ENCODE peak calls at places on chromosomes 5 and 9, in eight cellular contexts. E, U, L, P, I, F, J and H are unnamed samples.

GRCh38 chr5:116506448-116506847 is 68.2 kb downstream of the SEMA6A start:
- DNase-seq in L (no peak), I (no peak), U (no peak), F (no peak), J (no peak), P (no peak), E (no peak), H (no peak)

GRCh38 chr5:95761771-95762680 is 30.9 kb downstream of the RHOBTB3 start:
- DNase-seq in J (no peak), I (no peak), E (no peak), L (peak; percentile 70), F (no peak), U (no peak), P (no peak), H (peak; percentile 67)

GRCh38 chr5:61322738-61323429 is 9.2 kb upstream of the ZSWIM6 start:
- DNase-seq in L (no peak), F (no peak), E (no peak), I (no peak), J (no peak), P (no peak), U (peak; percentile 7), H (no peak)

GRCh38 chr5:43041669-43042175 is 1.6 kb upstream of the ANXA2R start:
- DNase-seq in P (peak; percentile 59), E (no peak), J (no peak), U (peak; percentile 74), I (no peak), L (peak; percentile 89), F (no peak), H (no peak)

GRCh38 chr9:19699757-19700156 is 89.1 kb downstream of the SLC24A2 start:
- DNase-seq in I (no peak), P (no peak), E (no peak), L (no peak), J (no peak), F (no peak), U (no peak), H (no peak)

GRCh38 chr5:72108200-72109050 is 1.1 kb downstream of the MAP1B start:
- DNase-seq in J (peak; percentile 87), P (peak; percentile 74), U (peak; percentile 30), I (no peak), F (no peak), L (peak; percentile 70), E (peak; percentile 66), H (no peak)

GRCh38 chr9:124205686-124206352 is 51.9 kb upstream of the NEK6 start:
- DNase-seq in F (no peak), I (no peak), E (no peak), L (no peak), P (no peak), U (no peak), J (no peak), H (no peak)

GRCh38 chr9:121383715-121384114 is 13.7 kb upstream of the STOM start:
- DNase-seq in U (no peak), J (no peak), L (no peak), F (no peak), I (no peak), P (no peak), E (no peak), H (no peak)

GRCh38 chr9:84669293-84670105 is at the start of gene NTRK2:
- DNase-seq in P (no peak), J (peak; percentile 36), I (no peak), L (peak; percentile 9), F (no peak), U (no peak), E (no peak), H (peak; percentile 4)

GRCh38 chr9:84668204-84669007 is 1.1 kb upstream of the NTRK2 start:
- DNase-seq in F (no peak), J (peak; percentile 65), U (peak; percentile 14), I (no peak), L (peak; percentile 29), P (peak; percentile 46), E (peak; percentile 76), H (peak; percentile 2)

GRCh38 chr9:84670106-84670800 is 724 bp downstream of the NTRK2 start:
- DNase-seq in P (no peak), U (no peak), J (peak; percentile 30), I (no peak), E (no peak), L (no peak), F (no peak), H (no peak)

GRCh38 chr9:84669008-84669292 is 579 bp upstream of the NTRK2 start:
- DNase-seq in E (no peak), F (no peak), J (no peak), L (no peak), U (no peak), I (no peak), P (no peak), H (no peak)

DNA sequence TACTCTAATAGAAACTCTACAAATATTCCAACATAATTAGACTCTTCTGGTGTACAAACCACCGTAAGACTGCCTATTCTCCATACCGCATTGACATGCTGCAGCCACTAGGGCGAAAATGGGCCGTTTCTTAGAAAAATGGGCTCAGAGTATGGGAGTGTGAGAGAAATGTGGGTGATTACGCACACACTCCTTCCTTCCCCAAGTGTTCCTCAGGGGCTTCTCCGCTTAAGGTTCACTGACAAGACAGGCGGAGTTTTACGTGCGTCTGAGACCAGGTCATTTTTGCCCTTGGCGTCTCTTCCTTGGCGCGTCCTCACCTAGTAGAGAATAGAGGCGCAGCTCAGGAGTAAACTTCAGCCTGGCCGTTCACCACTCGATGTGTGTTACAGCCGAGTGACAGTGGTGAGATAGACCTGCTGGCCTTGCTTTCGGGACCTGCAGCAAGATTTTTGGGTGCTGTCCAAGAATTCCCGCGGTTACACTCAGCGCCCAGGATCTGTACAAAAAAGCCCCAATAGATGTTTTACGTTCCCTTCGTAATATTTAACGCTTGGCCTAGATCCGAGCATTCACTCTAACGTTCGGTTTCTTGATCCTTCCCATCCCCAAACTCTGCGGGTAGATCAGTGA is 1.8 kb upstream of the NTRK2 start:
- DNase-seq in F (no peak), I (no peak), J (peak; percentile 21), L (peak; percentile 57), E (no peak), U (no peak), P (no peak), H (no peak)
- TF ChIP-seq CTCF in F (peak; percentile 73), I (no peak), J (peak; percentile 47), L (peak; percentile 79), E (peak; percentile 34), U (no peak), P (no peak), H (peak; percentile 53)

GRCh38 chr9:26722755-26723154 is 169.8 kb downstream of the CAAP1 start:
- DNase-seq in L (no peak), P (no peak), F (no peak), E (no peak), I (no peak), U (no peak), J (no peak), H (no peak)

GRCh38 chr9:26725573-26725972 is 167.0 kb downstream of the CAAP1 start:
- DNase-seq in F (no peak), U (no peak), I (no peak), J (no peak), E (no peak), L (no peak), P (peak; percentile 14), H (no peak)

GRCh38 chr9:26727471-26727870 is 165.1 kb downstream of the CAAP1 start:
- DNase-seq in F (no peak), E (no peak), P (no peak), I (no peak), J (no peak), L (no peak), U (no peak), H (no peak)

DNA sequence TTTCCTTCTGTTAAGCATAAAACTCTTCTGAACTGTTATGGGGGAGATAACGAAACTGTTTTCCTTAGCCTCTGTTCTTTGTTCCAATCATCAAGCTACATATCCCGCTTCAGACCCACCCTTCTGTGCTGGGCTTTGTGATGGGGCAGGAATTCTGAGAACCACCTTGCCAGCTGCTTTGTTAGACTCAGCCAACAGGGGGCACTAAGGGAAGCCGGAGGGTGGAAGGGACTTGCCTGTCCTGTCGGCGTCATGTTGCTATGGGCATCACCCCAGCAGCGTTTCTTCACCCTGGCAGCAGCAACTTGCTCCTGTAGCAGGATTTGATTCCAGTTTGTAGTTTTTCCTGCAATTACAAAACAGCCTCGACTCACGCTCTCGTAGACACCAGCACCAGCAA is 169.1 kb downstream of the CAAP1 start:
- DNase-seq in U (no peak), F (no peak), L (no peak), E (no peak), I (no peak), J (no peak), P (peak; percentile 17), H (no peak)
- H3K4me3 ChIP-seq in U (no peak overlapping the region), F (no peak overlapping the region), L (no peak overlapping the region), E (no peak overlapping the region), I (no peak overlapping the region), J (no peak overlapping the region), P (no peak overlapping the region), H (no peak overlapping the region)

GRCh38 chr5:54211912-54212311 is 98.5 kb downstream of the ARL15 start:
- DNase-seq in I (no peak), U (no peak), L (no peak), P (no peak), F (no peak), E (no peak), J (no peak), H (no peak)

GRCh38 chr5:54205453-54205852 is 104.9 kb downstream of the ARL15 start:
- DNase-seq in P (no peak), U (no peak), I (no peak), E (no peak), J (no peak), L (no peak), F (no peak), H (no peak)

GRCh38 chr5:54206580-54207229 is 103.7 kb downstream of the ARL15 start:
- DNase-seq in L (no peak), U (no peak), E (no peak), J (no peak), P (no peak), F (no peak), I (no peak), H (no peak)

GRCh38 chr5:54207566-54207965 is 102.8 kb downstream of the ARL15 start:
- DNase-seq in P (no peak), I (no peak), U (no peak), E (no peak), L (no peak), J (no peak), F (no peak), H (no peak)

DNA sequence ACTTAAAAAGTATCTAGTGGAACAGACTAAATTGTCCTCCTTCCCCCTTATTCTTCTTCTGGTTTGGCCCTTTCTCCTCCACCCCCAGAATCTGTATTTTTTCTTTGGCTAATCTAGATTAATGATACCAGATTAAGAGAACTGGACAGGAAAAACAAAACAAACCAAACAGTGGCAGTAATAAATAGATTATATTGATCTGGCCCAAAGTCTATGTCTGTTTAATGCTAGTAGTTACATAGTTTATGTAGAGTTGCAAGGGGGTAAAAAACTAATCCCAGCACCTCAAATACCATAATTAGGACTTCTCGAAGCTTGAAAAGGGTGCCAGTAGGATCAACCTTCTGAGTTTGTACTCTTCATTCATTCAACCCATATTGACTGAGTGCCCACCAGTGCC is 104.5 kb downstream of the ARL15 start:
- DNase-seq in U (no peak), I (no peak), L (no peak), P (no peak), J (no peak), F (no peak), E (no peak), H (no peak)
- H3K36me3 ChIP-seq in U (no peaks in the 10 kb centered on the region), I (no peaks in the 10 kb centered on the region), L (no peaks in the 10 kb centered on the region), P (no peaks in the 10 kb centered on the region), J (no peaks in the 10 kb centered on the region), F (no peaks in the 10 kb centered on the region), E (no peaks in the 10 kb centered on the region), H (no peaks in the 10 kb centered on the region)

DNA sequence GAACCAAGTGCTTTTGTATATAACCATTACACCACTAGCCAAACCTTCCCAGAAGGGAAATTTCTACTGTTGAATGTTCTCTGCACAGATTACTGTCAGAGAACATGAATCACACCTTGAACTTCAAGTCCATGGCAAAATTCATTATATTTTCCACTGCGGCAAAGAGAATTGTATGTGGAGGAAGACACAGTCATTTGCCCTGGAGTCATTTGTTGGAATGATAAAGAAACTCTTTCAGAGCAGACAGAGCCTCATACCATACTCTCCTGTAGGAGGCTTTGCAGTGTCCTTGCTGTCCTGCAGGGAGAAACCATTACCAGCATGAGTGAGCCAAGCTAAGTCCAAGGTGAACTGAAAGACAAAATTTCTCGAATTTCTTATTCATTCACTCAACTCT is 369.0 kb downstream of the ARHGEF28 start:
- DNase-seq in J (no peak), U (no peak), I (no peak), L (no peak), E (no peak), P (no peak), F (peak; percentile 78), H (no peak)
- TF ChIP-seq CTCF in J (no peak), U (no peak), I (no peak), L (peak; percentile 31), E (no peak), P (no peak), F (peak; percentile 46), H (no peak)